ENCODE peak calls at places on chromosomes 13 and 19, in four cellular contexts. U is breast epithelium; T is CD8-positive, alpha-beta memory T cell; R is fibroblast of lung. V is an unnamed sample. For H3K9me3 and H3K4me1, the result is how much of the 10 kb centered on the place peaks cover.

GRCh38 chr13:49620170-49620621 is 8.1 kb upstream of the ARL11 start:
- DNase-seq in U (no peak), T (no peak), R (no peak), V (no peak)

GRCh38 chr13:85724554-85725432 is 74.4 kb downstream of the SLITRK6 start:
- DNase-seq in U (no peak), T (no peak), R (peak), V (no peak)

GRCh38 chr13:41654800-41655199 is 197.4 kb downstream of the RGCC start:
- DNase-seq in U (no peak), T (no peak), R (no peak), V (no peak)

GRCh38 chr13:32228330-32229041 is 86.7 kb downstream of the ZAR1L start:
- DNase-seq in U (no peak), T (no peak), R (no peak), V (peak)

GRCh38 chr19:35107541-35107939 is 8.1 kb upstream of the FXYD3 start:
- DNase-seq in U (peak), T (no peak), R (peak), V (peak)

GRCh38 chr13:76048675-76049396 is 412.7 kb downstream of the LMO7 start:
- DNase-seq in U (no peak), T (no peak), R (peak), V (no peak)

GRCh38 chr13:96780105-96780504 is 214.2 kb downstream of the OXGR1 start:
- DNase-seq in U (no peak), T (no peak), R (no peak), V (no peak)

GRCh38 chr13:48507024-48507423 is 25.9 kb downstream of the RCBTB2 start:
- DNase-seq in U (peak), T (no peak), R (no peak), V (no peak)

GRCh38 chr19:19171821-19172532 is 1.9 kb upstream of the MEF2B start:
- DNase-seq in U (no peak), T (no peak), R (peak), V (peak)

GRCh38 chr13:21637296-21637695 is 33.3 kb upstream of the MICU2 start:
- DNase-seq in U (no peak), T (no peak), R (peak), V (peak)

GRCh38 chr19:38932425-38933179 is 1.9 kb downstream of the MRPS12 start:
- DNase-seq in U (no peak), T (no peak), R (peak), V (peak)

GRCh38 chr19:53101518-53101917 is 1.7 kb downstream of the ZNF160 start:
- DNase-seq in U (no peak), T (no peak), R (no peak), V (no peak)

GRCh38 chr19:54106716-54107115 is 4.1 kb downstream of the NDUFA3 start:
- DNase-seq in U (no peak), T (no peak), R (no peak), V (no peak)

GRCh38 chr19:9863759-9864158 is 28.6 kb downstream of the PIN1 start:
- DNase-seq in U (no peak), T (no peak), R (no peak), V (no peak)

GRCh38 chr19:43940719-43941118 is 5.6 kb upstream of the ZNF45 start:
- DNase-seq in U (no peak), T (no peak), R (no peak), V (no peak)

GRCh38 chr13:94192576-94192975 is 286.9 kb downstream of the DCT start:
- DNase-seq in U (no peak), T (no peak), R (peak), V (peak)

GRCh38 chr13:100130092-100130491 is 41.2 kb downstream of the PCCA start:
- DNase-seq in U (no peak), T (no peak), R (no peak), V (no peak)

GRCh38 chr13:40352385-40352778 is 314.1 kb downstream of the FOXO1 start:
- DNase-seq in U (no peak), T (no peak), R (peak), V (no peak)

GRCh38 chr13:51093574-51093973 is 17.5 kb downstream of the C13orf42 start:
- DNase-seq in U (no peak), T (no peak), R (no peak), V (no peak)

GRCh38 chr13:110319774-110320509 is 12.9 kb downstream of the COL4A2 start:
- DNase-seq in U (peak), T (no peak), R (peak), V (no peak)

GRCh38 chr19:41351339-41352245 is 2.1 kb downstream of the TGFB1 start:
- DNase-seq in U (no peak), T (peak), R (no peak), V (no peak)

GRCh38 chr19:41565384-41565730 is 10.6 kb upstream of the CEACAM21 start:
- DNase-seq in U (no peak), T (no peak), R (no peak), V (peak)

GRCh38 chr19:35144600-35145436 is 1.8 kb downstream of the FXYD7 start:
- DNase-seq in U (no peak), T (no peak), R (no peak), V (peak)

GRCh38 chr19:55352040-55352439 is 2.5 kb downstream of the COX6B2 start:
- DNase-seq in U (no peak), T (no peak), R (no peak), V (no peak)

GRCh38 chr13:97878421-97879375 is 74.8 kb upstream of the IPO5 start:
- DNase-seq in U (no peak), T (no peak), R (no peak), V (peak)

GRCh38 chr19:56839665-56840451 is 668 bp downstream of the PEG3 start:
- DNase-seq in U (peak), T (no peak), R (peak), V (peak)

GRCh38 chr19:37148214-37148613 is 24.3 kb downstream of the ZNF585A start:
- DNase-seq in U (no peak), T (no peak), R (no peak), V (no peak)
- H3K9me3 ChIP-seq in U (half or more), T (under half), R (under half), V (under half)

DNA sequence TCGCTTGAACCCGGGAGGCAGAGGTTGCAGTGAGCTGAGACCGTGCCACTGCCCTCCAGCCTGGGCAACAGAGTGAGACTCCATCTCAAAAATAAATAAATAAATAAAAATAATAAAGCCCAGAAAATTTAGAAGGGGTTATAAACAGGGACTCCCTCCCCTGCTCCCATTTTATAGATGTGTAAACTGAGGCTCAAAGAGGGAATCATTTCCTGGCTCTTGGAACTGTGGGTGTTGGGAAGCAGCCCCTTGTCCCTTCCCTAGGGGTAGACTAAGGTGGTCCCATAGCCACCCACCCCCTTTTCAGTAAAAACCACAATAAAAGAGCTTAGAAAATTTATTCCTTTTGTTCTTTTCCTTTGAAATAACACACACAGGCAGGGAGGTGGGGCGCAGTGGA is 6.2 kb upstream of the SLC25A41 start:
- DNase-seq in U (no peak), T (no peak), R (no peak), V (no peak)
- H3K4me1 ChIP-seq in U (under half), T (under half), R (under half), V (under half)

DNA sequence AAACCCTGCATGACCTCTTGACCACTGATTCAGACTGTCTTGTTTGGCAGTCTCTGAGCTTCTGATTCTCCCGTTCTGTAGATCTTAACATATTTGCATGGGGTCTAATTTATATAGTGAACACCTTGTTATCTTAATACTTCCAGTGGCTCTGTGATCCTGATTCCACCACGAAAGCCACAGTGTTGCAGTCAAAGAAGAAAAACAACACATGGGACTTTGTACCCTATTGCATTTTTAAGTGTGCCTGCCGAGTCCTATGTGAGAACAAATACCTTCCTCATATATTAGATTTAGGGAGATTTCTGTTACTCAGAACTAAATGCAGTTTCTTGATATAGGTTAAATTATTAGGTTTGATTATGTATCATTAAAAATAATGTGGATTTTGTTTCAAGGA is 12.3 kb upstream of the ZNF556 start:
- DNase-seq in U (no peak), T (no peak), R (no peak), V (no peak)
- H3K9me3 ChIP-seq in U (half or more), T (under half), R (under half), V (under half)

GRCh38 chr13:87798536-87798935 is 127.4 kb downstream of the SLITRK5 start:
- DNase-seq in U (no peak), T (no peak), R (no peak), V (peak)
- H3K4me1 ChIP-seq in U (under half), T (under half), R (under half), V (under half)

DNA sequence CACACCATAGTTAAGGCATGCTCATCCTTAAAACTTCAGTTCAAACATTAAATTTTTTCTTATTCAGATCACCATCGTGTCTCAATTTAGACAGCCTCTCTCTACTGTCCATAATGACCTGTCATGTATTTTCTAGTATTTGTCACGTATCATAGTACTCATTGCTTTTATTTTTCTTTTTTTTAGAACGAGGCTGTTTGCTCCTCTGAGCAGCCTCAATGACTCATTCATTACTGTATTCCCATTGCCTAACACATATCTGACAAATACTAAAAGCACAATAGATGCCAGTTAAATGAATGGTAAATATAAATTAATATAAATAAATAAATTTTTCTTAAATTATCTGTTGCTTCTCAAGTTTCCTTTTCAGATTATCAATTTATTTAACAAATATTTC is 245.5 kb downstream of the TUBA3C start:
- DNase-seq in U (no peak), T (no peak), R (no peak), V (no peak)
- H3K9me3 ChIP-seq in U (under half), T (under half), R (under half), V (under half)

DNA sequence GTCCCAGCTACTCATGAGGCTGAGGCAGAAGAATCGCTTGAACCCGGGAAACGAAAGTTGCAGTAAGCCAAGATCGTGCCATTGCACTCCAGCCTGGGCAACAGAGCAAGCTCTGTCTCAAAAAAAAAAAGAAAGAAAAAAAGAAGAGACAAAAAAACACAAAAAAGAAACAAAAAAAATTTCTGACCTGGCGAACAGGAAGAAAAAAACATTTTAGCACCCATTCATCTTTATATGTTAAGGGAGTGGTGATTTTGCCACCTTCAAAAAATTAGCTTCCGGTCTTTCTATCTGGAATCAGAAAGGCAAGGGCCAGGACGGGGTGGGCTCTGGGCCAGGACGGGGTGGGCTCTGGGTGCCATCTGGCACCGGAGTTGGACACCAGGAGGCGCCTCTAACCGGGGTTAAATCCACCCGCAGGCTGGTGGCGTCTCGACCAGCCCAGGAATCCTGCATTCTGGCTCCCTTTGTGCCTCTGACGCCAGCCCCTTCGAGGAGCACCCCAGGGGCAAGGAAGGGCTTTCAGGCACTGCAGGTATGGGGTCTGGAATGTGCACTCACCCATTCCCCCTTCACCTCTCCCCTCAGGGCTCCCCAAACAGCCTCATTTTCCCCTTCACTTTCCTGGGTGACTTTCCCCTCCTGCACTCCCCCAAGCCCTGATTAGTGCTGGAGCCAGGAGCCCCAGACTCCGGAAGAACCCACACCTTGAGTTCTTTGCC is 10.4 kb upstream of the ZSWIM4 start:
- DNase-seq in U (peak), T (peak), R (peak), V (peak)
- H3K4me1 ChIP-seq in U (under half), T (under half), R (under half), V (under half)

GRCh38 chr19:6286676-6287075 is 6.9 kb upstream of the MLLT1 start:
- DNase-seq in U (no peak), T (no peak), R (no peak), V (no peak)

GRCh38 chr19:6292006-6292405 is 12.2 kb upstream of the MLLT1 start:
- DNase-seq in U (no peak), T (no peak), R (peak), V (no peak)

GRCh38 chr19:6287269-6287885 is 7.6 kb upstream of the MLLT1 start:
- DNase-seq in U (no peak), T (no peak), R (peak), V (no peak)

DNA sequence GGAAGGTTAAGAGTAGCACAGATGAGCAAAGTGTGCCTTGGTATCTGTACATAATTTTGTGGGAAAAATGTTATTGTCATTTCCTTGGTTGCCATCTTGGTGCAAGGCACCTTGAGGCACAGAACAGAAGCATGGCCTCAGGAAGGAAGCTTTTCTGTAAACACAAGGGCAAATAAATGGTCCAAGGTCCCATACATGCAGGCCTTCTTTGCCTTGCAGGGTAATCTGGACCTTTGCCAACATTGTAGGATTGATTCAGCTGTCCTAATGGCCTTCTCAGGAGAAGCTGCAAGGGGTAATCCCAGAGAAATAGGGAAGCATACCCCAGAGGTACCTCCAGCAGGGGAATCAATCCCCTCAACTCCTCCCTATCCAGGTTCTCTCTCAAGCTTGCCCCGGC is 9.0 kb upstream of the MLLT1 start:
- DNase-seq in U (no peak), T (no peak), R (no peak), V (no peak)
- H3K9me3 ChIP-seq in U (half or more), T (under half), R (under half), V (under half)

GRCh38 chr13:114113961-114114360 is 18.5 kb downstream of the RASA3 start:
- DNase-seq in U (no peak), T (no peak), R (no peak), V (no peak)
- H3K4me1 ChIP-seq in U (under half), T (half or more), R (half or more), V (under half)